ENCODE peak calls at places on chromosomes 4 and X, in five cellular contexts. V is WERI-Rb-1, D is K562, B is body of pancreas, H is esophagus squamous epithelium. M is an unnamed sample.
A peak's percentile ranks its signal among the peaks of the same experiment; 100 is the strongest.

GRCh38 chr4:77797239-77797638 is 21.9 kb downstream of the CNOT6L start:
- DNase-seq in V (no peak), D (no peak), B (no peak), H (no peak), M (no peak)

GRCh38 chrX:115378471-115378870 is 89.0 kb downstream of the LUZP4 start:
- DNase-seq in V (no peak), D (no peak), B (no peak), H (no peak), M (no peak)

GRCh38 chr4:16582526-16582925 is 315.9 kb downstream of the LDB2 start:
- DNase-seq in V (peak; percentile 43), D (peak; percentile 47), B (no peak), H (no peak), M (peak; percentile 55)

GRCh38 chr4:80237992-80238391 is 28.5 kb upstream of the FGF5 start:
- DNase-seq in V (no peak), D (no peak), B (no peak), H (no peak), M (no peak)

GRCh38 chr4:185033950-185034349 is 15.7 kb downstream of the HELT start:
- DNase-seq in V (no peak), D (no peak), B (no peak), H (no peak), M (no peak)

GRCh38 chr4:149785686-149786431 is 29.8 kb downstream of the IQCM start:
- DNase-seq in V (no peak), D (no peak), B (no peak), H (no peak), M (no peak)

GRCh38 chr4:84492737-84493091 is 6.4 kb downstream of the NKX6-1 start:
- DNase-seq in V (no peak), D (no peak), B (no peak), H (no peak), M (peak; percentile 31)

GRCh38 chr4:185524888-185525863 is 10.1 kb downstream of the PDLIM3 start:
- DNase-seq in V (peak; percentile 46), D (no peak), B (no peak), H (no peak), M (peak; percentile 64)

DNA sequence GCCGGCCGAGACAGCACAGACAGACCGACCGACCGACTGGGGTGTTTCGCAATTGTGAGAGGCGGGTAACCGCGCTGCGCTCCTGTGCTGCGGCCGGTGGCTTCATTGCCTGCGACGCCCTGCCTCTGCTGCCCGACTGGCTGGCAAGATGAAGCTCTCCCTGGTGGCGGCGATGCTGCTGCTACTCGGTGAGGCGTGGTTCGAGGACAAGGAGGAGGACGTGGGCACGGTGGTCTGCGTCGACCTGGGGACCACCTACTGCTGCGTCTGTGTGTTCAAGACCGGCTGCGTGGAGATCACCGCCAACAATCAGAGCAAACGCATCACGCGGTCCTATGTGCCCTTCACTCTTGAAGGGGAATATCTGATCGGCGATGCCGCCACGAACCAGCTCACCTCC is 565.7 kb upstream of the SMIM31 start:
- DNase-seq in V (no peak), D (peak; percentile 1), B (no peak), H (no peak), M (no peak)
- H3K4me3 ChIP-seq in V (no peak overlapping the region), D (no peak overlapping the region), B (no peak overlapping the region), H (no peak overlapping the region), M (no peak overlapping the region)

DNA sequence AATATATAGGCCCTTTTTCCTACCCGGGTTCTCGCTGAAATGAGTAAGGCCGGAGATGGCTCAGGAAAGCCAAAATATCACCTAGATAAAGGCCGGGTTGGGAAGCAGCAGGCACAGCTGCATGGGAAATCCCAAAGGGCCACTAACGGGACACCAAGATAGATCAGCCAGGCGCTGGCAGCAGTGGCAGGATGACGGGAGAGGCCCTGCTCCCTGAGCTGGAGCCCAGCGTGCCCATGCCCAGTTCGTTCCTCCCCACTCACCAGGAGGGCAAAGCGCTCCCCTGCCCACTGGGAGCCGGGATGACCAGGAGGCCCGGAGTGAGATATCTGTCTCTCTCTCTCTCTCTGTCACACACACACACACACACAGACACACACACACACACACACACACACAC is 109.8 kb downstream of the DCTD start:
- DNase-seq in V (no peak), D (no peak), B (no peak), H (no peak), M (peak; percentile 37)
- H3K4me3 ChIP-seq in V (no peak overlapping the region), D (no peak overlapping the region), B (no peak overlapping the region), H (no peak overlapping the region), M (no peak overlapping the region)

GRCh38 chr4:20255251-20255586 is 3.5 kb downstream of the SLIT2 start:
- DNase-seq in V (no peak), D (no peak), B (no peak), H (no peak), M (no peak)

GRCh38 chr4:20254517-20255250 is 3.0 kb downstream of the SLIT2 start:
- DNase-seq in V (peak; percentile 25), D (no peak), B (peak; percentile 18), H (no peak), M (peak; percentile 8)

GRCh38 chr4:20252656-20253271 is 1.1 kb downstream of the SLIT2 start:
- DNase-seq in V (peak; percentile 32), D (no peak), B (peak; percentile 27), H (no peak), M (peak; percentile 6)

GRCh38 chr4:20253272-20253798 is 1.6 kb downstream of the SLIT2 start:
- DNase-seq in V (peak; percentile 9), D (no peak), B (no peak), H (no peak), M (peak; percentile 3)

GRCh38 chr4:20253799-20254409 is 2.2 kb downstream of the SLIT2 start:
- DNase-seq in V (peak; percentile 31), D (no peak), B (no peak), H (no peak), M (peak; percentile 7)
- H3K4me3 ChIP-seq in V (peak overlapping the region; percentile 70), D (no peak overlapping the region), B (peak overlapping the region; percentile 30), H (peak overlapping the region; percentile 70), M (no peak overlapping the region)

DNA sequence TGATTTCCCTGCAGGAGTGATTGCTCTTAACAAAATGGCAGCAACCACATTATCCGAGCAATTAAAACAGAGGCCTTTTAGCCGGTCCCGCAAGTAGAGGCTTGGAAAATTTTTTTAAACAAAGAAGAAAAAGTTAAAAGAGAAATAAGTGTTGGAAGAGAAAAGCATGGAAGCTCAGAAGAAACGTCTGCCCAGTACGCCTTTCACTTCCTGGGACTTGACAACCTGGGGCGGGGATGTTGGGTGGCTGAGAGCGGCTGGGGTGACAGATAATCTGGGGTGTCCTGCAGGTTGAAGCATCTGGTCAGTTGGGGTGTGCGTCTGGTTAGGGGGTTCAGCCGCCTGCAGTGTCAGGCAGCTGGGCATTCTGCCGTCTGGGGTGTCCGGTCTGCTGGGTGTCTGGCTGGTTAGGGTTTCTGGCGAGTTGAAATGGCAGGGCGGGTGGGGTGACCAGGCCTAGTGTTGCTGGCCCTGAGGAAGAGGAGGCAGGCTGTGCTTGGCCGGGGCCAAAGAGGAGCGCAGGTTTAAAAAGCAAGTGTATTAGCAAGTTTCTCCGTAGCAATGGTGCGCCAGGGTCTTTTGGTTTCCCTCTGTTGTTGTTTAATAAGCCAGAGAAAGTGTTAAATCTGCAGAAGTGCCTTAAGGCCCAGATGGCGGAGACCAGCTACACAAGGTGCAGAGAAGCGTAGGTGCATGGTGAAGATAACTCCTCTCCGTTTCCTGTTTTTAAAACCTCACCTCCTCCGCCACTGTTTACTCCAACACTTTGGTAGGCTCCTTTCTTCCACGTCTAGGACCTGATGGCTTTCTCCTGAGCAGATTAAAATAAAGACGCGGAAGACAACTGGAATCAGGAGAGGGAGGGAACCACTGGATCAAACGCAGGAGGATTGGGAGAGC is 5.6 kb downstream of the HAND2 start:
- DNase-seq in V (no peak), D (peak; percentile 37), B (no peak), H (no peak), M (no peak)
- H3K4me3 ChIP-seq in V (no peak overlapping the region), D (peak overlapping the region; percentile 51), B (no peak overlapping the region), H (peak overlapping the region; percentile 4), M (peak overlapping the region; percentile 99)

GRCh38 chr4:39614487-39615162 is 24.0 kb downstream of the SMIM14 start:
- DNase-seq in V (no peak), D (no peak), B (no peak), H (no peak), M (no peak)
- H3K4me3 ChIP-seq in V (no peak overlapping the region), D (no peak overlapping the region), B (no peak overlapping the region), H (no peak overlapping the region), M (no peak overlapping the region)

GRCh38 chrX:2710041-2710471 is 19.0 kb downstream of the CD99 start:
- DNase-seq in V (no peak), D (peak; percentile 18), B (no peak), H (no peak), M (no peak)
- H3K4me3 ChIP-seq in V (no peak overlapping the region), D (no peak overlapping the region), B (no peak overlapping the region), H (peak overlapping the region; percentile 24), M (no peak overlapping the region)

DNA sequence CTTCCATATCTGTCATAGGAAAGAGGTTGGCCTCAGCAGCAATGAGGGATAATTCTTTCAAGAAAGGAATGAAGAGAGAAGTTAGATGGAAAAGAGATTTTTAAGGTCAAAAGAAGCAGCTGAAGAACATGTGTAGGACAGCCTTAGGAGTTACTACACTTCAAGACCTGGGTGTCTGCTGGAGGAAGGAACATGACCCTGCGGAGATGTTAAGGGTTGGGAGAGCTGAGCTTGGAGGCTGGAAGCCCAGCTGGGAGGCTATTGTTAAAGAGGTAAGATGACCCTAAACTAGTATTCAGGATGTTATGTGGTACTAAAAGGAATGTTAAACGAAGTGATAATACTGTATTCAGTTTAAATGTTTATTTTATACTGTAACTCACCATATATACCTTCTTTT is 15.0 kb downstream of the HADH start:
- DNase-seq in V (no peak), D (no peak), B (no peak), H (no peak), M (no peak)
- H3K4me3 ChIP-seq in V (no peak overlapping the region), D (no peak overlapping the region), B (no peak overlapping the region), H (no peak overlapping the region), M (no peak overlapping the region)

DNA sequence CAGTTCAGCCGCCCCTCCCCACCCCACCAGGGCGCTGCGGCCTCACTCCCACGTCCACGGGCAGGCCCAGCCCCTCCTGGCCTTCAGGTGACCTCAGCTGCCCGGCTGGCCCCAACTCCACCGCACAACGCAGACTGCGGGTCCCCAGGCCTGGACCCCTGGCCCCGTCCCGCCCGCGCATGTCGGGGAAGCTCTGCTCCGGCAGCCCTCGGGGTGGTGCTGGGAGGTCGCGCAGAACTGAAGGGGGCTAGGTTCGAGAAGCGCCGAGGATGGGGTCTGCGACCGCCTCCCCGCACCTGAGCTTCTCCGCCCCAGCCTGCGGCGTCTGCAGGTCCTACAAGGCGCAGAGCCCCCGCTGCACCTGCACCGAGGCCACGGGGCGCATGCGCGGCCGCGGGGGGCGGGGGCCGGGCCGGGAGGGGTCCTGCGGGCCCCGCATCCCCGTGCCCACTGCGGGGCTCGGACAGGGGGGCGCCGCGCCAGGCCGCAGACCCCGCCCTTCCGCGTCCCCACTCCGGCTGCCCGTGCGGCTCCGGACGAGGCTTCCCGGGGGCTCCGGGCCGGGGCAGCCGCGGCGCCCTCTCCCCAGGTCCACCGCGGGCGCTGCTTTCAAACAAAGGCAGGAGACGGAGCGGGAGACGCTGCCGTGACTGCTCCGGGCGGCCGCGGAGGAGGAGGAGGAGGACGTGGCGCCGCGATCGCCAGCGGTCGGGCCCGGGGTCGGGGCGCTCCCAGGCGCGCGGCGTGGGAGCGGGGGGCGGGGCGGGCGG is 678 bp upstream of the NAT8L start:
- DNase-seq in V (peak; percentile 67), D (peak; percentile 45), B (no peak), H (no peak), M (peak; percentile 59)
- H3K4me3 ChIP-seq in V (peak overlapping the region; percentile 70), D (peak overlapping the region; percentile 53), B (no peak overlapping the region), H (peak overlapping the region; percentile 44), M (peak overlapping the region; percentile 45)

M was measured in BE2C.